ENCODE peak calls at places on chromosomes 11 and 22, in five cellular contexts. A, R, T, B and J are unnamed samples. For H3K9me3, the result is how much of the 10 kb centered on the place peaks cover.

GRCh38 chr22:19597399-19597735 is 73.2 kb upstream of the CLDN5 start:
- DNase-seq in A (no peak), R (no peak), T (no peak), B (peak), J (no peak)

GRCh38 chr11:819129-819931 is 616 bp downstream of the PNPLA2 start:
- DNase-seq in A (peak), R (peak), T (peak), B (peak), J (peak)

GRCh38 chr11:31150841-31151240 is 218.7 kb downstream of the DCDC1 start:
- DNase-seq in A (no peak), R (no peak), T (no peak), B (no peak), J (no peak)

GRCh38 chr11:97364047-97364446 is 974.2 kb downstream of the JRKL start:
- DNase-seq in A (no peak), R (no peak), T (no peak), B (no peak), J (no peak)

GRCh38 chr22:23217171-23218052 is 37.1 kb downstream of the BCR start:
- DNase-seq in A (no peak), R (peak), T (no peak), B (no peak), J (no peak)

GRCh38 chr11:44017443-44018126 is 30.2 kb upstream of the ACCSL start:
- DNase-seq in A (no peak), R (no peak), T (no peak), B (no peak), J (no peak)

GRCh38 chr11:15843309-15843857 is 513.0 kb downstream of the SOX6 start:
- DNase-seq in A (no peak), R (no peak), T (peak), B (no peak), J (no peak)

GRCh38 chr22:19759459-19759993 is 1.1 kb upstream of the TBX1 start:
- DNase-seq in A (no peak), R (no peak), T (no peak), B (no peak), J (no peak)

GRCh38 chr22:33842006-33842354 is 78.3 kb downstream of the LARGE1 start:
- DNase-seq in A (no peak), R (no peak), T (no peak), B (no peak), J (no peak)

GRCh38 chr22:17120281-17120680 is 879 bp downstream of the TMEM121B start:
- DNase-seq in A (no peak), R (peak), T (no peak), B (peak), J (no peak)

GRCh38 chr11:27839226-27839913 is 139.1 kb upstream of the BDNF start:
- DNase-seq in A (no peak), R (no peak), T (no peak), B (no peak), J (no peak)

GRCh38 chr11:33640730-33641371 is 59.8 kb downstream of the C11orf91 start:
- DNase-seq in A (no peak), R (no peak), T (no peak), B (no peak), J (no peak)

GRCh38 chr11:45856044-45856468 is 8.8 kb downstream of the CRY2 start:
- DNase-seq in A (no peak), R (no peak), T (no peak), B (no peak), J (no peak)

GRCh38 chr11:20310596-20311394 is 52.7 kb upstream of the HTATIP2 start:
- DNase-seq in A (no peak), R (no peak), T (no peak), B (no peak), J (no peak)

GRCh38 chr11:86063536-86063935 is 5.3 kb downstream of the PICALM start:
- DNase-seq in A (no peak), R (no peak), T (no peak), B (no peak), J (no peak)

GRCh38 chr22:23804781-23805291 is 18.1 kb downstream of the SMARCB1 start:
- DNase-seq in A (no peak), R (no peak), T (no peak), B (no peak), J (no peak)

GRCh38 chr22:43276311-43276710 is 66.9 kb downstream of the SCUBE1 start:
- DNase-seq in A (no peak), R (no peak), T (peak), B (no peak), J (no peak)

GRCh38 chr22:23781065-23781464 is 5.7 kb upstream of the SMARCB1 start:
- DNase-seq in A (no peak), R (no peak), T (no peak), B (no peak), J (no peak)

GRCh38 chr11:44243086-44243485 is 66.9 kb downstream of the ALX4 start:
- DNase-seq in A (no peak), R (no peak), T (no peak), B (no peak), J (no peak)

GRCh38 chr22:28759861-28760560 is 12.5 kb upstream of the CCDC117 start:
- DNase-seq in A (no peak), R (no peak), T (no peak), B (no peak), J (no peak)

GRCh38 chr22:37982151-37982838 is 2.1 kb downstream of the SOX10 start:
- DNase-seq in A (no peak), R (no peak), T (no peak), B (no peak), J (no peak)

GRCh38 chr22:37983860-37984791 is at the start of gene SOX10:
- DNase-seq in A (no peak), R (no peak), T (no peak), B (no peak), J (no peak)

GRCh38 chr22:37985050-37985585 is 763 bp upstream of the SOX10 start:
- DNase-seq in A (no peak), R (no peak), T (no peak), B (no peak), J (no peak)

GRCh38 chr22:37981282-37982011 is 2.9 kb downstream of the SOX10 start:
- DNase-seq in A (no peak), R (no peak), T (no peak), B (no peak), J (no peak)

GRCh38 chr22:37982938-37983859 is 1.2 kb downstream of the SOX10 start:
- DNase-seq in A (no peak), R (no peak), T (no peak), B (no peak), J (no peak)
- TF ChIP-seq CTCF in A (peak), R (no peak), T (peak), B (peak), J (no peak)

GRCh38 chr11:2641623-2642022 is 58.2 kb downstream of the KCNQ1OT1 start:
- DNase-seq in A (no peak), R (no peak), T (no peak), B (no peak), J (no peak)
- H3K9me3 ChIP-seq in A (under half), R (half or more), T (under half), B (under half), J (half or more)

DNA sequence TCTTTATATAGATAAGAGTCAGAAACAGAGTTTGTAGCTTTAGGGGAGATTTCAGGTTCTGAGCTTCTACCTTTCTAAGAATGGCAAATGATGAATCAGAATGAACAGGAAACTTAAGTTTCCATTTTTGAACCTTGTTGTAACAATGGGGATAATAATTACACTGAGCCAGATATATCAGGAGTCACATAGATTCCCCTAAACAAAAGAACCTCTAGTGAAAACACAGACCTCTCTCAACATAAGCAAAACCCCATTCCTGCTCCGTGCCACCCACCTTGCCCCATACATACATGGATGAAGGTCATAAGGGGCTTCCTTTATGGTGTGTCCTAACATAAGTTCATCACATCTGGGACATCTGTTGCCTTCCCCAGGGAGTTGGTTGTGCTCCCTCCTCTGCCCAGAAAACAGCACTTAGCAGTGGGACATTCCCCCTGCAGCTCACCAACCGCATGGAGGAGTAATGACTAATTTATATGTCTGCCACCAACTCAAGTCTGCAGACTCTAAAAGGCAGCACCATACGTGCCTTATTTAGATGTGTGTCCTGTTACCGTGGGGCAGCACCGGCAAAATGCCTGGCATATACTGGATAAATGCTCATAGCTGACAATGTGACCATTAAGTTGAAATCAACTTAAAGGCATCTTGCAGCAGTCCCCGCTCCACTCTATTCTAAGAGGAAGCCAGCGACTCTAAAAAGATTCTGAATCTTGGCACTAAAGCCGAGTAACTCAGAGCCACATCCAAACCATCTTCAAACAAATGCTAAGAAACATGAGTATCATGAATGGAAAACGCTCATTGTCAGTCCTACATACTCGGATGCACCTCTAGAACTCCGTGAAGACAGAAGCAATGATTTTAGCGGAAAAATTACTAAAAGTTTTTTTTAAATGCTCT is 7.9 kb downstream of the JAML start:
- DNase-seq in A (no peak), R (no peak), T (no peak), B (no peak), J (no peak)
- TF ChIP-seq CTCF in A (no peak), R (no peak), T (no peak), B (no peak), J (no peak)

GRCh38 chr11:70043482-70043881 is 34.6 kb upstream of the ANO1 start:
- DNase-seq in A (no peak), R (no peak), T (no peak), B (no peak), J (no peak)
- H3K9me3 ChIP-seq in A (under half), R (under half), T (under half), B (under half), J (under half)

GRCh38 chr11:2074266-2074825 is 64.8 kb downstream of the IGF2 start:
- DNase-seq in A (no peak), R (peak), T (no peak), B (no peak), J (no peak)
- TF ChIP-seq CTCF in A (no peak), R (no peak), T (peak), B (no peak), J (no peak)

GRCh38 chr22:49530671-49531532 is 296.8 kb downstream of the BRD1 start:
- DNase-seq in A (no peak), R (no peak), T (no peak), B (no peak), J (no peak)
- H3K9me3 ChIP-seq in A (half or more), R (under half), T (under half), B (under half), J (under half)

GRCh38 chr11:34653851-34654490 is 33.1 kb downstream of the EHF start:
- DNase-seq in A (peak), R (no peak), T (no peak), B (no peak), J (no peak)
- TF ChIP-seq CTCF in A (peak), R (no peak), T (no peak), B (no peak), J (no peak)

GRCh38 chr11:62926669-62927455 is 5.7 kb upstream of the CHRM1 start:
- DNase-seq in A (no peak), R (no peak), T (no peak), B (no peak), J (no peak)
- H3K9me3 ChIP-seq in A (under half), R (under half), T (under half), B (under half), J (under half)

GRCh38 chr11:72483412-72484186 is 49.3 kb upstream of the CLPB start:
- DNase-seq in A (no peak), R (no peak), T (no peak), B (no peak), J (no peak)
- TF ChIP-seq CTCF in A (no peak), R (no peak), T (no peak), B (no peak), J (no peak)

DNA sequence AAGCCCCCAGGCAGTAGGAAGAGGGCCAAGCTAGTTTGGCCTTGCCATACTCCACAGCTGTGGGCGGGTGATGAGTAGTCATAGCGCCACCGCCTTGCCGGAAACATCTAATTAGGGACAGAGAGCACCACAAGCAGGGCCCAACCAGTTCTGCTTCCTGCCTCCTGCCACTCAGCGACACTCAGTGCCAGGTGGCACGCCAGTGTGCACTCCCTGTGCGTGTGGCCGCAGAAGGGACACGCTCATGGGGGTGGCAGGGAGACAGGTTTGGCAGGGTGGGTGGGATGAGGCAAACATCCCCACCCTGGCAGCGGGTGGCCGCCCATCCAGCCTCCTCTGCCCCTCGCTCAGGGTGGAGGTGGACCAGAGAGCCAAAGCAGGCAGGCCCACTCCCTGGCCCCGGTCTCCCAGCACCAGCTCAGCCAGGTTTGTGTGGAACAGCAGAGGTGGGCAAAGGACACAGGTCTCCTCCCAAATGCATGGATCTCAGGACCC is 4.9 kb downstream of the OVOL1 start:
- DNase-seq in A (no peak), R (no peak), T (no peak), B (no peak), J (peak)
- H3K9me3 ChIP-seq in A (under half), R (under half), T (under half), B (under half), J (under half)